ENCODE peak calls at places on chromosomes 13 and 19, in eight cellular contexts. D is HT1080, O is NCI-H1930, R is AG08395, J is dorsolateral prefrontal cortex, U is H9, M is RPMI7951, E is T-helper 2 cell. P is an unnamed sample.

GRCh38 chr13:79528356-79528755 is 47.4 kb downstream of the NDFIP2 start:
- DNase-seq in D (peak), O (no peak), R (no peak), J (no peak), U (no peak), M (no peak), E (no peak), P (peak)

GRCh38 chr13:85277753-85278152 is 521.5 kb downstream of the SLITRK6 start:
- DNase-seq in D (peak), O (no peak), R (no peak), J (no peak), U (no peak), M (peak), E (no peak), P (peak)

GRCh38 chr13:85816413-85816812 is 17.2 kb upstream of the SLITRK6 start:
- DNase-seq in D (peak), O (no peak), R (no peak), J (no peak), U (no peak), M (no peak), E (no peak), P (peak)

GRCh38 chr13:50798923-50799322 is 44.6 kb downstream of the DLEU7 start:
- DNase-seq in D (peak), O (no peak), R (peak), J (no peak), U (no peak), M (peak), E (no peak), P (peak)

GRCh38 chr13:105956891-105957290 is 578.6 kb downstream of the EFNB2 start:
- DNase-seq in D (no peak), O (no peak), R (no peak), J (no peak), U (no peak), M (peak), E (no peak), P (no peak)

GRCh38 chr19:35031072-35031881 is 1.0 kb downstream of the SCN1B start:
- DNase-seq in D (no peak), O (peak), R (peak), J (peak), U (peak), M (peak), E (no peak), P (peak)

GRCh38 chr13:95246292-95247082 is 54.8 kb downstream of the ABCC4 start:
- DNase-seq in D (no peak), O (no peak), R (no peak), J (no peak), U (no peak), M (no peak), E (no peak), P (no peak)

GRCh38 chr13:30832845-30833332 is 73.2 kb upstream of the MEDAG start:
- DNase-seq in D (peak), O (no peak), R (no peak), J (no peak), U (peak), M (peak), E (no peak), P (peak)

GRCh38 chr13:26480246-26480855 is 77.1 kb upstream of the WASF3 start:
- DNase-seq in D (no peak), O (no peak), R (peak), J (no peak), U (no peak), M (no peak), E (no peak), P (no peak)

GRCh38 chr13:67772807-67773453 is 542.8 kb upstream of the PCDH9 start:
- DNase-seq in D (no peak), O (no peak), R (no peak), J (no peak), U (no peak), M (no peak), E (no peak), P (no peak)

GRCh38 chr13:112870737-112871287 is 98.2 kb upstream of the MCF2L start:
- DNase-seq in D (no peak), O (no peak), R (no peak), J (no peak), U (no peak), M (no peak), E (no peak), P (no peak)

GRCh38 chr19:3459322-3459881 is 20.9 kb downstream of the SMIM24 start:
- DNase-seq in D (peak), O (no peak), R (peak), J (peak), U (peak), M (peak), E (no peak), P (peak)

GRCh38 chr13:42865703-42866102 is 84.3 kb downstream of the FAM216B start:
- DNase-seq in D (no peak), O (no peak), R (no peak), J (no peak), U (peak), M (no peak), E (no peak), P (no peak)

GRCh38 chr19:16325161-16325527 is 518 bp downstream of the KLF2 start:
- DNase-seq in D (no peak), O (no peak), R (no peak), J (no peak), U (peak), M (peak), E (peak), P (peak)

GRCh38 chr19:16161848-16162247 is 11.5 kb downstream of the CIB3 start:
- DNase-seq in D (peak), O (no peak), R (no peak), J (no peak), U (no peak), M (peak), E (no peak), P (peak)

GRCh38 chr19:13044160-13044853 is 49.0 kb downstream of the NFIX start:
- DNase-seq in D (peak), O (no peak), R (no peak), J (no peak), U (no peak), M (no peak), E (no peak), P (peak)

GRCh38 chr19:11018179-11018578 is 57.3 kb downstream of the SMARCA4 start:
- DNase-seq in D (no peak), O (no peak), R (no peak), J (no peak), U (no peak), M (no peak), E (no peak), P (no peak)

GRCh38 chr19:44623080-44623479 is 9.7 kb downstream of the IGSF23 start:
- DNase-seq in D (peak), O (no peak), R (peak), J (no peak), U (no peak), M (peak), E (no peak), P (peak)

GRCh38 chr13:42280537-42280936 is 8.6 kb downstream of the AKAP11 start:
- DNase-seq in D (no peak), O (no peak), R (no peak), J (no peak), U (no peak), M (no peak), E (no peak), P (no peak)

GRCh38 chr19:29432677-29433076 is 93.1 kb upstream of the VSTM2B start:
- DNase-seq in D (no peak), O (no peak), R (no peak), J (no peak), U (no peak), M (no peak), E (no peak), P (no peak)

GRCh38 chr19:4550479-4551050 is 8.9 kb downstream of the SEMA6B start:
- DNase-seq in D (no peak), O (no peak), R (no peak), J (no peak), U (no peak), M (no peak), E (no peak), P (no peak)

GRCh38 chr19:2479556-2480194 is 3.7 kb downstream of the GADD45B start:
- DNase-seq in D (no peak), O (no peak), R (no peak), J (no peak), U (no peak), M (no peak), E (no peak), P (no peak)

GRCh38 chr19:1672038-1672768 is 19.8 kb upstream of the TCF3 start:
- DNase-seq in D (no peak), O (no peak), R (peak), J (no peak), U (peak), M (peak), E (peak), P (peak)

GRCh38 chr13:45807520-45808099 is 43.9 kb downstream of the SIAH3 start:
- DNase-seq in D (peak), O (peak), R (peak), J (no peak), U (peak), M (peak), E (no peak), P (peak)

GRCh38 chr13:40172878-40173277 is 493.6 kb downstream of the FOXO1 start:
- DNase-seq in D (no peak), O (no peak), R (no peak), J (no peak), U (no peak), M (no peak), E (no peak), P (no peak)

GRCh38 chr13:74187564-74187963 is 53.4 kb upstream of the KLF12 start:
- DNase-seq in D (peak), O (no peak), R (no peak), J (no peak), U (no peak), M (peak), E (no peak), P (peak)

GRCh38 chr19:43780706-43781525 is at the start of gene KCNN4:
- DNase-seq in D (peak), O (no peak), R (peak), J (no peak), U (no peak), M (peak), E (peak), P (peak)

GRCh38 chr13:51614350-51614786 is 30.1 kb downstream of the WDFY2 start:
- DNase-seq in D (no peak), O (no peak), R (peak), J (no peak), U (no peak), M (peak), E (peak), P (no peak)

GRCh38 chr13:100561599-100562204 is 26.9 kb downstream of the GGACT start:
- DNase-seq in D (no peak), O (no peak), R (no peak), J (no peak), U (no peak), M (no peak), E (no peak), P (no peak)

GRCh38 chr19:13195678-13196077 is 45.5 kb downstream of the IER2 start:
- DNase-seq in D (no peak), O (peak), R (no peak), J (no peak), U (peak), M (no peak), E (peak), P (no peak)

GRCh38 chr13:75492389-75492788 is 10.4 kb upstream of the TBC1D4 start:
- DNase-seq in D (no peak), O (no peak), R (peak), J (no peak), U (no peak), M (no peak), E (no peak), P (peak)

GRCh38 chr13:94239135-94239534 is 240.3 kb downstream of the DCT start:
- DNase-seq in D (peak), O (no peak), R (peak), J (no peak), U (no peak), M (peak), E (no peak), P (peak)

P was measured in ELR.